ENCODE peak calls at places on chromosomes 4 and X, in nine cellular contexts. One of them, this sample, is unnamed.
A peak's percentile ranks its signal among the peaks of the same experiment; 100 is the strongest.

GRCh38 chrX:56029188-56029587 is 203.0 kb upstream of the KLF8 start:
- DNase-seq in GM20000: no peak
- DNase-seq in GM12878: no peak
- DNase-seq in GM23248: no peak
- DNase-seq in stimulated activated CD8-positive, alpha-beta memory T cell treated with anti-CD3 and anti-CD28 coated beads, Interleukin-2, amount 100 ng/mL, for 48 hours: no peak
- DNase-seq in Calu3: no peak
- DNase-seq in ELR: no peak
- DNase-seq in vagina: no peak
- DNase-seq in occipital lobe: no peak
- DNase-seq in this sample: no peak

GRCh38 chrX:19886888-19887531 is 390 bp downstream of the SH3KBP1 start:
- DNase-seq in GM20000: peak; percentile 64
- DNase-seq in Calu3: peak; percentile 28
- DNase-seq in vagina: no peak
- DNase-seq in GM12878: no peak
- DNase-seq in stimulated activated CD8-positive, alpha-beta memory T cell treated with anti-CD3 and anti-CD28 coated beads, Interleukin-2, amount 100 ng/mL, for 48 hours: no peak
- DNase-seq in occipital lobe: no peak
- DNase-seq in GM23248: peak; percentile 60
- DNase-seq in ELR: peak; percentile 35
- DNase-seq in this sample: no peak

GRCh38 chr4:152310223-152310622 is 225.7 kb downstream of the FBXW7 start:
- DNase-seq in GM12878: no peak
- DNase-seq in GM23248: peak; percentile 37
- DNase-seq in GM20000: no peak
- DNase-seq in occipital lobe: no peak
- DNase-seq in ELR: peak; percentile 93
- DNase-seq in Calu3: no peak
- DNase-seq in vagina: no peak
- DNase-seq in stimulated activated CD8-positive, alpha-beta memory T cell treated with anti-CD3 and anti-CD28 coated beads, Interleukin-2, amount 100 ng/mL, for 48 hours: no peak
- DNase-seq in this sample: no peak

GRCh38 chr4:73299548-73300280 is 41.1 kb upstream of the ANKRD17 start:
- DNase-seq in GM12878: no peak
- DNase-seq in ELR: no peak
- DNase-seq in Calu3: no peak
- DNase-seq in GM20000: no peak
- DNase-seq in vagina: no peak
- DNase-seq in GM23248: no peak
- DNase-seq in stimulated activated CD8-positive, alpha-beta memory T cell treated with anti-CD3 and anti-CD28 coated beads, Interleukin-2, amount 100 ng/mL, for 48 hours: no peak
- DNase-seq in occipital lobe: no peak
- DNase-seq in this sample: no peak

GRCh38 chr4:188008377-188008776 is 12.8 kb downstream of the ZFP42 start:
- DNase-seq in GM12878: no peak
- DNase-seq in GM20000: no peak
- DNase-seq in stimulated activated CD8-positive, alpha-beta memory T cell treated with anti-CD3 and anti-CD28 coated beads, Interleukin-2, amount 100 ng/mL, for 48 hours: no peak
- DNase-seq in GM23248: peak; percentile 4
- DNase-seq in Calu3: no peak
- DNase-seq in occipital lobe: no peak
- DNase-seq in vagina: no peak
- DNase-seq in ELR: peak; percentile 79
- DNase-seq in this sample: no peak

GRCh38 chrX:45767021-45767491 is 566.4 kb upstream of the DIPK2B start:
- DNase-seq in ELR: peak; percentile 52
- DNase-seq in stimulated activated CD8-positive, alpha-beta memory T cell treated with anti-CD3 and anti-CD28 coated beads, Interleukin-2, amount 100 ng/mL, for 48 hours: no peak
- DNase-seq in GM20000: no peak
- DNase-seq in GM23248: peak; percentile 64
- DNase-seq in occipital lobe: no peak
- DNase-seq in vagina: no peak
- DNase-seq in Calu3: no peak
- DNase-seq in GM12878: no peak
- DNase-seq in this sample: no peak

GRCh38 chrX:112761239-112762207 is 79.1 kb downstream of the AMOT start:
- DNase-seq in GM20000: peak; percentile 27
- DNase-seq in occipital lobe: no peak
- DNase-seq in stimulated activated CD8-positive, alpha-beta memory T cell treated with anti-CD3 and anti-CD28 coated beads, Interleukin-2, amount 100 ng/mL, for 48 hours: no peak
- DNase-seq in Calu3: no peak
- DNase-seq in ELR: no peak
- DNase-seq in GM12878: peak; percentile 53
- DNase-seq in GM23248: no peak
- DNase-seq in vagina: no peak
- DNase-seq in this sample: peak; percentile 29

GRCh38 chrX:40772290-40772689 is 36.9 kb upstream of the MED14 start:
- DNase-seq in GM23248: peak; percentile 91
- DNase-seq in Calu3: no peak
- DNase-seq in ELR: peak; percentile 79
- DNase-seq in GM12878: no peak
- DNase-seq in vagina: no peak
- DNase-seq in GM20000: no peak
- DNase-seq in occipital lobe: no peak
- DNase-seq in stimulated activated CD8-positive, alpha-beta memory T cell treated with anti-CD3 and anti-CD28 coated beads, Interleukin-2, amount 100 ng/mL, for 48 hours: no peak
- DNase-seq in this sample: no peak

GRCh38 chr4:1628892-1629703 is 55.0 kb downstream of the FAM53A start:
- DNase-seq in occipital lobe: peak; percentile 29
- DNase-seq in Calu3: peak; percentile 64
- DNase-seq in ELR: peak; percentile 50
- DNase-seq in GM23248: peak; percentile 63
- DNase-seq in vagina: no peak
- DNase-seq in GM12878: no peak
- DNase-seq in stimulated activated CD8-positive, alpha-beta memory T cell treated with anti-CD3 and anti-CD28 coated beads, Interleukin-2, amount 100 ng/mL, for 48 hours: peak; percentile 51
- DNase-seq in GM20000: peak; percentile 90
- DNase-seq in this sample: peak; percentile 54

GRCh38 chrX:139204576-139204902 is 326.0 kb upstream of the F9 start:
- DNase-seq in ELR: no peak
- DNase-seq in stimulated activated CD8-positive, alpha-beta memory T cell treated with anti-CD3 and anti-CD28 coated beads, Interleukin-2, amount 100 ng/mL, for 48 hours: no peak
- DNase-seq in Calu3: no peak
- DNase-seq in vagina: no peak
- DNase-seq in GM20000: no peak
- DNase-seq in GM23248: no peak
- DNase-seq in occipital lobe: no peak
- DNase-seq in GM12878: no peak
- DNase-seq in this sample: no peak

This sample was measured in Ammon's horn.